ENCODE peak calls at places on chromosomes 1 and 21, in nine cellular contexts. O is fibroblast of lung; I is effector memory CD4-positive, alpha-beta T cell; F is GM12878; E is CD8-positive, alpha-beta memory T cell; H is ovary; J is pancreas; S is psoas muscle; G is transverse colon. Q is an unnamed sample. For H3K4me1, the result is how much of the 10 kb centered on the place peaks cover.

GRCh38 chr1:68953316-68953715 is 456.4 kb upstream of the DEPDC1 start:
- DNase-seq in O (no peak), I (no peak), F (no peak), E (no peak), H (no peak), J (no peak), S (no peak), G (no peak), Q (no peak)

GRCh38 chr1:19067912-19068638 is 111.6 kb upstream of the IFFO2 start:
- DNase-seq in O (no peak), I (no peak), F (no peak), E (no peak), H (no peak), J (no peak), S (no peak), G (no peak), Q (no peak)

GRCh38 chr1:15118579-15118978 is 35.0 kb upstream of the TMEM51 start:
- DNase-seq in O (no peak), I (no peak), F (no peak), E (no peak), H (no peak), J (peak), S (no peak), G (no peak), Q (no peak)

GRCh38 chr1:175394739-175395138 is 202.2 kb upstream of the KIAA0040 start:
- DNase-seq in O (no peak), I (no peak), F (no peak), E (no peak), H (no peak), J (peak), S (no peak), G (no peak), Q (no peak)

GRCh38 chr1:35580949-35581388 is 7.9 kb downstream of the TFAP2E start:
- DNase-seq in O (no peak), I (no peak), F (no peak), E (no peak), H (no peak), J (no peak), S (no peak), G (no peak), Q (no peak)

GRCh38 chr1:175506081-175506480 is 237.3 kb downstream of the TNR start:
- DNase-seq in O (no peak), I (no peak), F (no peak), E (no peak), H (no peak), J (no peak), S (no peak), G (no peak), Q (no peak)

GRCh38 chr1:151147132-151147503 is 687 bp upstream of the SEMA6C start:
- DNase-seq in O (no peak), I (no peak), F (no peak), E (no peak), H (no peak), J (no peak), S (no peak), G (no peak), Q (no peak)

GRCh38 chr1:25198731-25199231 is 33.5 kb downstream of the SYF2 start:
- DNase-seq in O (no peak), I (no peak), F (no peak), E (no peak), H (no peak), J (no peak), S (no peak), G (peak), Q (peak)

GRCh38 chr1:59672851-59673574 is 141.7 kb upstream of the HOOK1 start:
- DNase-seq in O (peak), I (no peak), F (no peak), E (no peak), H (no peak), J (no peak), S (no peak), G (no peak), Q (no peak)

GRCh38 chr1:93774707-93775106 is 93.1 kb upstream of the BCAR3 start:
- DNase-seq in O (no peak), I (no peak), F (no peak), E (no peak), H (no peak), J (no peak), S (no peak), G (no peak), Q (no peak)

GRCh38 chr21:28283652-28284490 is 708.8 kb downstream of the LTN1 start:
- DNase-seq in O (peak), I (no peak), F (no peak), E (no peak), H (no peak), J (peak), S (no peak), G (no peak), Q (no peak)

GRCh38 chr1:187891993-187892392 is 1063.2 kb downstream of the PLA2G4A start:
- DNase-seq in O (no peak), I (no peak), F (no peak), E (no peak), H (no peak), J (no peak), S (no peak), G (no peak), Q (no peak)

GRCh38 chr1:196407358-196408041 is 200.7 kb downstream of the KCNT2 start:
- DNase-seq in O (peak), I (no peak), F (no peak), E (no peak), H (no peak), J (no peak), S (no peak), G (no peak), Q (no peak)

GRCh38 chr1:22709891-22710687 is 550 bp upstream of the EPHB2 start:
- DNase-seq in O (peak), I (no peak), F (no peak), E (no peak), H (peak), J (peak), S (peak), G (peak), Q (peak)

GRCh38 chr1:83996621-83997020 is 2.3 kb downstream of the TTLL7 start:
- DNase-seq in O (peak), I (no peak), F (no peak), E (no peak), H (no peak), J (no peak), S (no peak), G (no peak), Q (no peak)

GRCh38 chr1:108041360-108042143 is 76.6 kb upstream of the VAV3 start:
- DNase-seq in O (no peak), I (no peak), F (no peak), E (no peak), H (no peak), J (no peak), S (no peak), G (no peak), Q (no peak)

GRCh38 chr21:33968082-33968997 is 52.7 kb upstream of the ATP5PO start:
- DNase-seq in O (peak), I (no peak), F (no peak), E (no peak), H (no peak), J (no peak), S (no peak), G (peak), Q (peak)

GRCh38 chr1:171251042-171251740 is 2.9 kb downstream of the FMO1 start:
- DNase-seq in O (peak), I (no peak), F (no peak), E (peak), H (peak), J (peak), S (no peak), G (peak), Q (peak)

GRCh38 chr1:167057297-167057688 is 32.9 kb downstream of the GPA33 start:
- DNase-seq in O (peak), I (no peak), F (no peak), E (no peak), H (no peak), J (no peak), S (no peak), G (no peak), Q (no peak)

GRCh38 chr1:145999321-146000024 is 3.1 kb upstream of the TXNIP start:
- DNase-seq in O (no peak), I (peak), F (no peak), E (peak), H (peak), J (peak), S (no peak), G (peak), Q (no peak)

GRCh38 chr21:34844924-34845238 is 176.1 kb downstream of the CLIC6 start:
- DNase-seq in O (no peak), I (no peak), F (no peak), E (no peak), H (no peak), J (no peak), S (no peak), G (no peak), Q (no peak)

GRCh38 chr1:154219511-154219910 is 1.2 kb upstream of the UBAP2L start:
- DNase-seq in O (peak), I (no peak), F (no peak), E (no peak), H (no peak), J (no peak), S (no peak), G (peak), Q (no peak)

GRCh38 chr21:16310191-16310590 is 580.4 kb downstream of the USP25 start:
- DNase-seq in O (no peak), I (no peak), F (no peak), E (no peak), H (no peak), J (no peak), S (no peak), G (no peak), Q (no peak)

GRCh38 chr21:42846221-42846620 is 33.1 kb downstream of the WDR4 start:
- DNase-seq in O (no peak), I (no peak), F (no peak), E (no peak), H (peak), J (peak), S (no peak), G (no peak), Q (no peak)

GRCh38 chr1:58442114-58442513 is 104.4 kb downstream of the OMA1 start:
- DNase-seq in O (no peak), I (no peak), F (no peak), E (no peak), H (no peak), J (no peak), S (no peak), G (no peak), Q (no peak)

GRCh38 chr1:27561126-27561899 is 42.6 kb downstream of the AHDC1 start:
- DNase-seq in O (peak), I (no peak), F (no peak), E (no peak), H (peak), J (no peak), S (no peak), G (no peak), Q (no peak)

GRCh38 chr1:27562483-27563406 is 41.2 kb downstream of the AHDC1 start:
- DNase-seq in O (no peak), I (no peak), F (no peak), E (no peak), H (peak), J (no peak), S (no peak), G (no peak), Q (no peak)

GRCh38 chr1:27562021-27562420 is 41.9 kb downstream of the AHDC1 start:
- DNase-seq in O (no peak), I (no peak), F (no peak), E (no peak), H (peak), J (no peak), S (no peak), G (no peak), Q (no peak)

GRCh38 chr1:27559466-27560030 is 44.4 kb downstream of the AHDC1 start:
- DNase-seq in O (no peak), I (no peak), F (no peak), E (no peak), H (no peak), J (no peak), S (no peak), G (no peak), Q (no peak)

DNA sequence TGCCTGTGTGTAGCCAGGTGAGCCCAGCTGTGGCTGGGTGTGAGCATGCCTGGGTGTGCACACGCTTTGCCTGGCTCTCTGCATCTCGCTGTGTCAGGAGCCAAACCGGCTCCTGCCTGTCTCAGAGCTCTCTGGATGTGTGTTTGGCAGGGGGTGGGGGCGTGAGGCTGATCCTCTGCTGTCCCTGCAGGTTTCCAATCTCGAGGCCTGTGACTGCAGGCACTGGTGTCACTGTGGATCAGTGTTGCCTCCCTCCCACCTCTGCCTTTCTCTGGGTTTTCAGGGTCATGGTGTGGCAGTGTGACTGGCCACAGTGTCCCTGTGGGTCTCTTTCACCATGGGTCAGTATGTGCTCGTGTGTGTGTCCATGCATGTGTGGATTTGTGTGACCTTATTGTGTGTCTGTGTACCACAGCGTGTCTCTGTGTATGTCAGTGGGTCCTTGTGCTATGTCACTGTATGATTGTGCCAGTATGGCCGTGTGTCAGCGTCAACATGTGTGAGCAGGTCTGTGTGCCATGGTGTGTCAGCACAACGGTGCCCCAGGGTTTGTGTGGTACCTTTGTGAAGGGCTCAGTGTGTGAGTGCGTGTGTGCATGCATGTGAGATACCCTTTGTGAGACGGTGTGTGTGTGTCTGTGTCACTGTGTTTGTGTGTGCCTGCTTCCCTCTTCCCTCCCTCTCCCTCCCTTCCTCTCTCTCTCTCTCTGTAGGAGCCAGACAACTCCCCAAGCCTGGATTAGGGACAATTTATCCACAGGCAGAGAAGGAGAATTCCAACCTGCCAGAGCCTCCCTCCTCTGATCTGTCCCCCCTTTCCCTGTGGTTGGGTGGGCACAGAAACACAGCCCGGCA is 43.4 kb downstream of the AHDC1 start:
- DNase-seq in O (no peak), I (no peak), F (no peak), E (no peak), H (no peak), J (no peak), S (no peak), G (no peak), Q (no peak)
- H3K4me1 ChIP-seq in O (half or more), I (under half), F (under half), E (under half), H (under half), J (under half), S (half or more), G (half or more), Q (half or more)

GRCh38 chr1:27394282-27394658 is 1.8 kb downstream of the GPR3 start:
- DNase-seq in O (no peak), I (no peak), F (no peak), E (no peak), H (peak), J (no peak), S (no peak), G (no peak), Q (no peak)

GRCh38 chr1:27393641-27394281 is 1.3 kb downstream of the GPR3 start:
- DNase-seq in O (no peak), I (no peak), F (no peak), E (no peak), H (peak), J (no peak), S (no peak), G (no peak), Q (no peak)

GRCh38 chr1:27392778-27393635 is 585 bp downstream of the GPR3 start:
- DNase-seq in O (no peak), I (no peak), F (no peak), E (no peak), H (no peak), J (no peak), S (no peak), G (no peak), Q (no peak)

GRCh38 chr1:27392096-27392777 is at the start of gene GPR3:
- DNase-seq in O (peak), I (peak), F (no peak), E (peak), H (peak), J (peak), S (peak), G (peak), Q (peak)

GRCh38 chr1:27391511-27392095 is 819 bp upstream of the GPR3 start:
- DNase-seq in O (peak), I (peak), F (no peak), E (peak), H (no peak), J (peak), S (peak), G (peak), Q (no peak)
- H3K4me3 ChIP-seq in O (no peak), I (peak), F (peak), E (peak), H (no peak), J (peak), S (peak), G (peak), Q (peak)

DNA sequence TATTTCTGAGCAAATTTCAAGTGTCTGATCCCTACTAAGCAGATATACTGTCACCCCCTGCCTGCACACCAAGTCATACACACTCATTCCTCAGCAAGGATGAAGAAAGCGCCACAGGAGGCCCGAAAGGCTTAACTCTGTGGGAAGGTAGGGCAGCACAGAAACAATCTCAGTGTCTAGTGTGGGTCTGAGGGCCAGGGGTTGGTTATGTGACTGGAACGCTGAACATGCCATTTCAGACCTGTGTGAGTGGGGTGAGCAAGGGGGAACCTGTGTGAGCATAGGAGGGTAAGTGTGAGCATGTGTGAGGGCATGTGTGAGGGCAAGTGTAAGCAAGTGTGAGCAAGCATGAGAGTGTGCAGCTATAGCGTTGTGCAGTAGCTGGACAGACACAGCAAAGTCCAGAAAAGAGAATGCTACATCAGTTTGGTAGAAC is 6.2 kb downstream of the ITPKB start:
- DNase-seq in O (no peak), I (no peak), F (no peak), E (no peak), H (no peak), J (no peak), S (no peak), G (no peak), Q (no peak)
- H3K27ac ChIP-seq in O (no peak), I (peak), F (peak), E (peak), H (no peak), J (no peak), S (no peak), G (peak), Q (no peak)

GRCh38 chr1:209647212-209647611 is 5.0 kb downstream of the LAMB3 start:
- DNase-seq in O (no peak), I (no peak), F (no peak), E (no peak), H (no peak), J (no peak), S (no peak), G (no peak), Q (no peak)
- H3K4me1 ChIP-seq in O (under half), I (under half), F (under half), E (under half), H (under half), J (under half), S (half or more), G (half or more), Q (half or more)

GRCh38 chr1:75396745-75397144 is 214.2 kb downstream of the SLC44A5 start:
- DNase-seq in O (no peak), I (no peak), F (no peak), E (no peak), H (no peak), J (no peak), S (no peak), G (no peak), Q (no peak)
- H3K4me3 ChIP-seq in O (no peak), I (no peak), F (no peak), E (no peak), H (no peak), J (no peak), S (no peak), G (no peak), Q (no peak)

GRCh38 chr21:38930838-38931237 is 125.1 kb downstream of the ETS2 start:
- DNase-seq in O (peak), I (no peak), F (no peak), E (no peak), H (no peak), J (no peak), S (no peak), G (no peak), Q (no peak)
- H3K27ac ChIP-seq in O (no peak), I (no peak), F (no peak), E (no peak), H (no peak), J (peak), S (no peak), G (peak), Q (no peak)

DNA sequence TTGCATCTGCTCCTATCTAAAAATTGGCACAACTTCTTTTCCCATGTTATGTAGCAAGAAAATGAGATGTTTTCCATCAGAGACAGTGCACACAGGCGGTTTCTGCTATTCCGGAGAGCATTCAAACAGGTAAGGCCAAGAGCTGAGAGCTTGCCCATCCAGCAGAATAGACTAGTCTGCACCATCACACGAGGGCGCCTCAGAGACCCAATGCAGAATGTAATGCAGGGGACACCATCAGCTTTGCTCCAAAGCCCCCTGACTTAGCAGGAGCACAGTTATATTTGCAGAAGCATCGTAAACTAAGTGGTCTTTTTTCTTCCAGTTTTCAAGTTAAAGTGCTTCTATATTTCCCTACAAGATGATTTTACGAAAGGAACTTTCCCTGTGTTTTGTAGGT is 4.7 kb downstream of the IL24 start:
- DNase-seq in O (no peak), I (no peak), F (no peak), E (no peak), H (no peak), J (no peak), S (no peak), G (no peak), Q (no peak)
- H3K4me1 ChIP-seq in O (under half), I (under half), F (under half), E (under half), H (under half), J (under half), S (under half), G (under half), Q (under half)